ENCODE peak calls at places on chromosomes 1 and 21, in five cellular contexts. Q is SK-N-SH; J is HuH-7; L is left lung; A is effector CD4-positive, alpha-beta T cell. I is an unnamed sample.

GRCh38 chr1:225770586-225771248 is 6.9 kb upstream of the SRP9 start:
- DNase-seq in Q (no peak), J (no peak), L (no peak), A (no peak), I (no peak)

GRCh38 chr1:19344831-19345230 is 32.7 kb downstream of the SLC66A1 start:
- DNase-seq in Q (no peak), J (no peak), L (no peak), A (no peak), I (no peak)

GRCh38 chr1:10353282-10353681 is 45.6 kb upstream of the PGD start:
- DNase-seq in Q (no peak), J (no peak), L (no peak), A (no peak), I (no peak)

GRCh38 chr1:181044449-181044966 is 10.7 kb downstream of the MR1 start:
- DNase-seq in Q (no peak), J (peak), L (peak), A (no peak), I (peak)

GRCh38 chr21:41715649-41716321 is 51.1 kb downstream of the RIPK4 start:
- DNase-seq in Q (no peak), J (peak), L (no peak), A (no peak), I (no peak)

GRCh38 chr1:38085666-38086305 is 39.2 kb upstream of the POU3F1 start:
- DNase-seq in Q (no peak), J (no peak), L (no peak), A (no peak), I (no peak)

GRCh38 chr1:17912491-17912890 is 157.4 kb downstream of the ACTL8 start:
- DNase-seq in Q (no peak), J (no peak), L (no peak), A (no peak), I (no peak)

GRCh38 chr1:221069178-221069903 is 190.1 kb downstream of the HLX start:
- DNase-seq in Q (no peak), J (no peak), L (no peak), A (no peak), I (no peak)

GRCh38 chr1:117621316-117621715 is 15.5 kb downstream of the TENT5C start:
- DNase-seq in Q (no peak), J (no peak), L (no peak), A (no peak), I (no peak)

GRCh38 chr1:184866991-184867788 is 107.1 kb downstream of the NIBAN1 start:
- DNase-seq in Q (no peak), J (no peak), L (no peak), A (peak), I (no peak)

GRCh38 chr1:151972533-151973270 is 21.0 kb downstream of the S100A10 start:
- DNase-seq in Q (no peak), J (no peak), L (peak), A (no peak), I (peak)

GRCh38 chr1:65323246-65323645 is 13.9 kb downstream of the DNAJC6 start:
- DNase-seq in Q (no peak), J (no peak), L (no peak), A (no peak), I (no peak)

GRCh38 chr1:164739189-164739588 is 180.2 kb downstream of the PBX1 start:
- DNase-seq in Q (no peak), J (no peak), L (no peak), A (no peak), I (no peak)

GRCh38 chr21:27532081-27532480 is 565.2 kb upstream of the ADAMTS5 start:
- DNase-seq in Q (no peak), J (peak), L (no peak), A (no peak), I (peak)

GRCh38 chr21:46550511-46550941 is 54.4 kb downstream of the S100B start:
- DNase-seq in Q (no peak), J (no peak), L (no peak), A (peak), I (no peak)

GRCh38 chr1:226457307-226457712 is 49.4 kb upstream of the PARP1 start:
- DNase-seq in Q (no peak), J (no peak), L (no peak), A (peak), I (no peak)

GRCh38 chr1:226223786-226224244 is 351 bp downstream of the MIXL1 start:
- DNase-seq in Q (peak), J (peak), L (no peak), A (no peak), I (no peak)

GRCh38 chr1:37159102-37159501 is 124.8 kb upstream of the GRIK3 start:
- DNase-seq in Q (no peak), J (no peak), L (no peak), A (no peak), I (no peak)

GRCh38 chr1:193283026-193283425 is 96.6 kb upstream of the B3GALT2 start:
- DNase-seq in Q (no peak), J (no peak), L (no peak), A (no peak), I (no peak)

GRCh38 chr1:159889821-159890252 is 10.1 kb downstream of the CFAP45 start:
- DNase-seq in Q (peak), J (no peak), L (peak), A (no peak), I (no peak)

GRCh38 chr1:8516793-8517556 is 199.1 kb downstream of the SLC45A1 start:
- DNase-seq in Q (no peak), J (no peak), L (no peak), A (no peak), I (no peak)

GRCh38 chr1:218303176-218303575 is 18.1 kb downstream of the RRP15 start:
- DNase-seq in Q (no peak), J (no peak), L (no peak), A (no peak), I (no peak)

GRCh38 chr21:21175798-21176334 is 177.7 kb downstream of the NCAM2 start:
- DNase-seq in Q (no peak), J (no peak), L (no peak), A (no peak), I (no peak)

GRCh38 chr1:179968994-179969919 is 14.6 kb downstream of the CEP350 start:
- DNase-seq in Q (no peak), J (no peak), L (no peak), A (no peak), I (no peak)